ENCODE peak calls at places on chromosomes 2 and 18, in seven cellular contexts. A is GM12878, M is fibroblast of lung, O is neuronal stem cell, I is GM23248, K is neural progenitor cell, H is SK-N-SH. T is an unnamed sample.

GRCh38 chr2:224941958-224942357 is 100.3 kb downstream of the DOCK10 start:
- DNase-seq in K (peak; percentile 15), A (no peak), M (no peak), H (no peak), O (no peak), I (no peak), T (no peak)

GRCh38 chr2:152701198-152701597 is 16.1 kb downstream of the PRPF40A start:
- DNase-seq in K (no peak), O (no peak), H (no peak), A (no peak), I (no peak), M (no peak), T (no peak)

GRCh38 chr2:120749506-120750431 is 14.1 kb downstream of the GLI2 start:
- DNase-seq in O (no peak), A (no peak), K (peak; percentile 61), I (peak; percentile 40), H (no peak), M (no peak), T (no peak)

GRCh38 chr2:180980943-180981898 is 816 bp downstream of the UBE2E3 start:
- DNase-seq in H (no peak), I (peak; percentile 71), K (peak; percentile 31), M (peak; percentile 56), O (peak; percentile 23), A (no peak), T (no peak)

GRCh38 chr2:154912215-154912614 is 213.7 kb downstream of the KCNJ3 start:
- DNase-seq in I (no peak), A (no peak), H (no peak), O (no peak), K (no peak), M (no peak), T (no peak)

GRCh38 chr2:205585451-205586045 is 96.8 kb upstream of the NRP2 start:
- DNase-seq in M (no peak), A (no peak), H (peak; percentile 38), K (peak; percentile 9), O (no peak), I (no peak), T (no peak)

GRCh38 chr2:46779447-46779941 is 136.1 kb downstream of the MCFD2 start:
- DNase-seq in O (no peak), I (peak; percentile 67), M (peak; percentile 33), K (no peak), A (no peak), H (no peak), T (no peak)

GRCh38 chr2:153543639-153544071 is 65.1 kb upstream of the RPRM start:
- DNase-seq in K (peak; percentile 26), I (no peak), O (no peak), M (no peak), A (no peak), H (no peak), T (peak; percentile 26)

GRCh38 chr2:185510060-185510459 is 228.5 kb upstream of the FSIP2 start:
- DNase-seq in M (no peak), A (no peak), O (no peak), K (no peak), I (no peak), H (no peak), T (no peak)

GRCh38 chr2:162521871-162522655 is 178.1 kb downstream of the GCA start:
- DNase-seq in O (no peak), A (no peak), K (no peak), M (no peak), H (no peak), I (no peak), T (no peak)

GRCh38 chr18:61854578-61854977 is 38.2 kb downstream of the RNF152 start:
- DNase-seq in K (no peak), H (no peak), A (no peak), M (peak; percentile 62), I (no peak), O (no peak), T (no peak)

GRCh38 chr18:36706313-36706881 is 122.4 kb downstream of the TPGS2 start:
- DNase-seq in M (no peak), I (peak; percentile 74), O (no peak), A (no peak), H (no peak), K (no peak), T (no peak)

GRCh38 chr2:61670591-61671503 is 132.7 kb upstream of the XPO1 start:
- DNase-seq in I (peak; percentile 77), O (no peak), A (peak; percentile 46), H (no peak), M (peak; percentile 51), K (no peak), T (no peak)

GRCh38 chr2:181370126-181370525 is 87.1 kb upstream of the ITGA4 start:
- DNase-seq in M (no peak), O (no peak), A (no peak), H (no peak), I (no peak), K (no peak), T (no peak)

GRCh38 chr2:32946314-32947075 is at the start of gene LTBP1:
- DNase-seq in O (peak; percentile 61), K (peak; percentile 84), H (peak; percentile 82), I (peak; percentile 86), A (no peak), M (peak; percentile 81), T (no peak)

GRCh38 chr18:7273301-7273911 is 42.5 kb downstream of the LRRC30 start:
- DNase-seq in K (peak; percentile 15), A (no peak), I (peak; percentile 84), H (no peak), O (no peak), M (peak; percentile 85), T (no peak)

GRCh38 chr2:187976667-187977333 is 314.9 kb upstream of the GULP1 start:
- DNase-seq in K (peak; percentile 46), I (no peak), M (no peak), A (no peak), O (no peak), H (no peak), T (no peak)

GRCh38 chr2:189444322-189444721 is 3.0 kb downstream of the WDR75 start:
- DNase-seq in O (no peak), M (peak; percentile 50), K (no peak), A (no peak), H (no peak), I (peak; percentile 26), T (no peak)

GRCh38 chr2:119196301-119197124 is 27.1 kb upstream of the STEAP3 start:
- DNase-seq in K (peak; percentile 25), O (no peak), I (peak; percentile 64), H (no peak), M (no peak), A (no peak), T (no peak)

GRCh38 chr2:232538671-232539070 is 821 bp upstream of the CHRNG start:
- DNase-seq in I (no peak), K (no peak), A (no peak), H (no peak), O (no peak), M (no peak), T (no peak)

GRCh38 chr2:72115361-72116080 is 32.1 kb downstream of the CYP26B1 start:
- DNase-seq in A (no peak), I (peak; percentile 94), O (no peak), K (no peak), M (peak; percentile 82), H (peak; percentile 46), T (peak; percentile 10)

GRCh38 chr2:72114693-72115051 is 33.0 kb downstream of the CYP26B1 start:
- DNase-seq in K (no peak), A (no peak), M (no peak), H (no peak), O (no peak), I (peak; percentile 39), T (no peak)

GRCh38 chr2:72117718-72118117 is 29.9 kb downstream of the CYP26B1 start:
- DNase-seq in A (no peak), O (no peak), I (no peak), H (no peak), K (no peak), M (no peak), T (no peak)

GRCh38 chr2:72117029-72117428 is 30.6 kb downstream of the CYP26B1 start:
- DNase-seq in K (no peak), A (no peak), M (no peak), O (no peak), H (no peak), I (no peak), T (no peak)

GRCh38 chr2:72116081-72116533 is 31.6 kb downstream of the CYP26B1 start:
- DNase-seq in K (no peak), I (peak; percentile 47), O (no peak), H (peak; percentile 44), M (no peak), A (no peak), T (no peak)
- H3K9ac ChIP-seq in K (no peak overlapping the region), I (peak overlapping the region; percentile 67), O (no peak overlapping the region), H (no peak overlapping the region), M (no peak overlapping the region), A (no peak overlapping the region), T (no peak overlapping the region)

DNA sequence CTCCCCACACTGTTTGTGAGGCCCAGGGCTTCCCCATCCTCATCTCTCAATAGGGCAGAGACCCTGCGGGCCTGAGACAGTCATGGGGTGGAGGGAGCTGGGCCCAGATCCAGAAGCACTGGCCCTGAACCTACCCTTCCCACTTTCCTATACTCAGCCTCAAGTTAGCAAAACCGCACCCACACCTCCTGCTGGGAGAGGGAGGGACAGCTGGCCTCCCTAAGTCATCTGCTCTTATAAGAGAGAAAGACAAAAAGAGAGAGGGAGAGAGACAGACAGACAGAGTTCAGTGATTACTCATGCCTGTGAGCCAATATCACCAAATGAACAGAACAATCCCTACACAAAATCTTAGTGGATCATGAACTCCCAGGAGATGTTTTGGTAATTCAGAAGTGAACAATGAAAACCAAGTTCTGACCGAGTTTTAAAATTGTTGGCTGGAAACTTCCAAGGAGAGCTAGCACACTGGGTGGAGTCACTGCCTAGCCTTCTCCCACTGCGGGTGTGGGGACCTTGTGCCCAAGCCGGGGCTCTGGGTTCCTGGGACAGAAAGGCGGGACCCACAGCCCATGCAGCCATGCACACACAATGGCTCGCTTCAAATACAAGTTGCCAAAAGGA is 130.5 kb downstream of the PXDN start:
- DNase-seq in H (no peak), M (no peak), K (no peak), O (no peak), A (no peak), I (peak; percentile 72), T (no peak)
- H3K4me3 ChIP-seq in H (no peak overlapping the region), M (no peak overlapping the region), K (no peak overlapping the region), O (no peak overlapping the region), A (no peak overlapping the region), I (no peak overlapping the region), T (no peak overlapping the region)

GRCh38 chr2:99140056-99140859 is 1.2 kb upstream of the C2orf15 start:
- DNase-seq in A (no peak), H (no peak), I (peak; percentile 56), K (no peak), O (no peak), M (no peak), T (no peak)
- H3K9ac ChIP-seq in A (peak overlapping the region; percentile 74), H (peak overlapping the region; percentile 42), I (peak overlapping the region; percentile 36), K (peak overlapping the region; percentile 15), O (peak overlapping the region; percentile 86), M (peak overlapping the region; percentile 37), T (peak overlapping the region; percentile 70)

DNA sequence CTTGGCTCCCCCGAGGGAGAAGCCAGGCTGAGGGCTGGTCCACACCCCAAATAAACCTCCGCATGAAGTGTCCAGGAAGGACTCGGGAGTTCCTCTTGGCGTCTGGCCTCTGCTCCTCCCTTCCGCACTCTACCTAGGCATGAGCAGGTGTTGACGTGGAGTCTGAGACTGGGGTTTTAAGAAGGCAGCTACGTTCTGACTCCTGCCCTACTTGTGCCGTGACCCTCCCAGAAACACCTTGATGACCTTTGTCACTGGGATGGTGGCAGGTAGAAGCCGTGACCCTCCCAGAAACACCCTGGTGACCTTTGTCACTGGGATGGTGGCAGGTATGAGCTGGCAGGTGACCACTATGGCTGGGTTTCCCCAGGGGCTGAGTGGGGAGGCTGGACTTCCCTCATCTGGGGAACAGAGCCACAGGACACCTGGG is 54.8 kb downstream of the HS6ST1 start:
- DNase-seq in A (no peak), M (no peak), H (no peak), K (no peak), I (no peak), O (no peak), T (no peak)
- H3K4me3 ChIP-seq in A (no peak overlapping the region), M (no peak overlapping the region), H (no peak overlapping the region), K (no peak overlapping the region), I (no peak overlapping the region), O (no peak overlapping the region), T (no peak overlapping the region)